ENCODE peak calls at places on chromosome 12, in eight cellular contexts. B is CD4-positive, alpha-beta T cell; O is right lobe of liver; H is uterus; P is CD8-positive, alpha-beta memory T cell; A is cardiac muscle cell; V is effector memory CD4-positive, alpha-beta T cell; G is body of pancreas. W is an unnamed sample.

GRCh38 chr12:101700299-101700820 is 2.9 kb downstream of the CHPT1 start:
- DNase-seq in V (no peak), P (no peak), G (no peak), B (no peak), H (no peak), A (no peak), O (no peak), W (no peak)

GRCh38 chr12:92002195-92002649 is 143.4 kb downstream of the BTG1 start:
- DNase-seq in O (no peak), V (no peak), H (no peak), A (no peak), G (no peak), B (no peak), P (no peak), W (no peak)

GRCh38 chr12:115667116-115667515 is 610.4 kb downstream of the MED13L start:
- DNase-seq in H (no peak), P (no peak), A (no peak), O (no peak), V (no peak), G (no peak), B (no peak), W (no peak)

GRCh38 chr12:53190108-53190729 is 9.5 kb upstream of the CSAD start:
- DNase-seq in O (no peak), V (peak; percentile 28), G (peak; percentile 68), B (peak; percentile 42), A (peak; percentile 76), P (peak; percentile 36), H (peak; percentile 57), W (peak; percentile 31)

GRCh38 chr12:97142737-97143450 is 235.8 kb downstream of the NEDD1 start:
- DNase-seq in B (no peak), P (no peak), O (no peak), G (no peak), V (no peak), A (no peak), H (no peak), W (no peak)

GRCh38 chr12:44000309-44000952 is 164.6 kb downstream of the TMEM117 start:
- DNase-seq in B (no peak), A (peak; percentile 58), O (no peak), G (peak; percentile 14), V (no peak), H (no peak), P (no peak), W (no peak)

GRCh38 chr12:113961921-113962710 is 4.0 kb downstream of the RBM19 start:
- DNase-seq in G (no peak), B (no peak), V (no peak), P (no peak), A (peak; percentile 34), O (no peak), H (no peak), W (no peak)

GRCh38 chr12:54759751-54760150 is 94.6 kb upstream of the MUCL1 start:
- DNase-seq in A (peak; percentile 13), P (no peak), H (no peak), G (no peak), B (no peak), V (no peak), O (no peak), W (no peak)

GRCh38 chr12:121628536-121628935 is 2.2 kb downstream of the ORAI1 start:
- DNase-seq in A (no peak), B (no peak), G (no peak), H (no peak), V (no peak), O (no peak), P (no peak), W (no peak)

GRCh38 chr12:90449611-90450010 is 505.4 kb downstream of the CCER1 start:
- DNase-seq in V (no peak), P (no peak), B (no peak), O (no peak), G (no peak), A (peak; percentile 5), H (no peak), W (no peak)

GRCh38 chr12:77166711-77167110 is 101.3 kb upstream of the E2F7 start:
- DNase-seq in V (no peak), B (no peak), P (no peak), H (no peak), G (no peak), O (no peak), A (no peak), W (no peak)

GRCh38 chr12:124664395-124665111 is 97.1 kb upstream of the NCOR2 start:
- DNase-seq in G (no peak), O (no peak), P (no peak), B (no peak), A (peak; percentile 70), H (no peak), V (no peak), W (no peak)

DNA sequence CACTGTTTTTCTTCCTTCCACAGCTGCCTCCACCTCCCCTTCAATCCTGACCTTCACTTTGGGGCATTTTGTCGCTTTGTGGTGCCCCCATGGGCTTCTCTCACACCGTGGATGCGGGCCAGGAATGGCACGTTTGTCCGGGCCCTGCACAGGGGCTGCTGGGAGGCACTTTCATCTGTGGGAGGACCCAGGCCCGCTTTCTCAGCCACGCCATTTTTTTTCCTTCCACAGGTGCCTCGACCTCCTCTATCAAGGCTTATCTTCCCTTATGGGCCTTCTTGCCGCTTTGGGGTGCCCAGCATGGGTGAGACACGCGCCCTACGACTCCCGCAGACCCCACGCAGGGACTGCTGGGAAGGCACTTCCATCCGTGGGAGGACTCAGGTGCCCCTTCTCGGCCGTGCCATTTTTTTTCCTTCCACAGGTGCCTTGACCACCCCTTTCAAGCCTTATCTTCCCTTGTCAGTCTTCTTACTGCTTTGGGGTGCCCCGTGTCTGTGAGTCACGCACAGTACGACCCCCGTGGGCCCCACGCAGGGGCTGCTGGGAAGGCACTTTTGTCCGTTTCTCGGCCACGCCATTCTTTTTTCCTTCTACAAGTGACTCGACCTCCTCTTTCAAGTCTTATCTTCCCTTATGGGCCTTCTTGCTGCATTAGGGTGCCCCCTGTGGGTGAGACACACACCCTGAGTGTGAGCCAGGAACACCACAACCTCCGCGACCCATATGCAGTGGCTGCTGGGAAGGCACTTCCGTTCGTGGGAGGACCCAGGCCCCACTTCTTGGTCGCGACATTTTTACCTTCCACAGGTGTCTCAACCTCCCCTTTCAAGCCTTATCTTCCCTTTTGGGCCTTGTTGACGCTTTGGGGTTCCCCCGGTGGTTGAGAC is 270.7 kb downstream of the ALG10 start:
- DNase-seq in H (peak; percentile 5), G (peak; percentile 2), B (no peak), A (no peak), O (peak; percentile 34), V (no peak), P (no peak), W (peak; percentile 3)
- H3K9me3 ChIP-seq in H (no peaks in the 10 kb centered on the region), G (no peaks in the 10 kb centered on the region), B (no peaks in the 10 kb centered on the region), A (no peaks in the 10 kb centered on the region), O (no peaks in the 10 kb centered on the region), V (no peaks in the 10 kb centered on the region), P (no peaks in the 10 kb centered on the region), W (no peaks in the 10 kb centered on the region)

GRCh38 chr12:79561401-79562132 is 129.2 kb downstream of the PAWR start:
- DNase-seq in B (no peak), O (no peak), A (no peak), P (no peak), G (no peak), H (no peak), V (no peak), W (no peak)
- H3K9me3 ChIP-seq in B (no peaks in the 10 kb centered on the region), O (peaks cover 3% of the 10 kb centered on the region), A (no peaks in the 10 kb centered on the region), P (no peaks in the 10 kb centered on the region), G (no peaks in the 10 kb centered on the region), H (no peaks in the 10 kb centered on the region), V (no peaks in the 10 kb centered on the region), W (no peaks in the 10 kb centered on the region)

GRCh38 chr12:38137287-38137686 is 179.3 kb upstream of the ALG10B start:
- DNase-seq in A (no peak), P (no peak), B (no peak), V (no peak), G (no peak), O (no peak), H (no peak), W (no peak)
- H3K9me3 ChIP-seq in A (no peaks in the 10 kb centered on the region), P (no peaks in the 10 kb centered on the region), B (no peaks in the 10 kb centered on the region), V (no peaks in the 10 kb centered on the region), G (no peaks in the 10 kb centered on the region), O (no peaks in the 10 kb centered on the region), H (no peaks in the 10 kb centered on the region), W (no peaks in the 10 kb centered on the region)

DNA sequence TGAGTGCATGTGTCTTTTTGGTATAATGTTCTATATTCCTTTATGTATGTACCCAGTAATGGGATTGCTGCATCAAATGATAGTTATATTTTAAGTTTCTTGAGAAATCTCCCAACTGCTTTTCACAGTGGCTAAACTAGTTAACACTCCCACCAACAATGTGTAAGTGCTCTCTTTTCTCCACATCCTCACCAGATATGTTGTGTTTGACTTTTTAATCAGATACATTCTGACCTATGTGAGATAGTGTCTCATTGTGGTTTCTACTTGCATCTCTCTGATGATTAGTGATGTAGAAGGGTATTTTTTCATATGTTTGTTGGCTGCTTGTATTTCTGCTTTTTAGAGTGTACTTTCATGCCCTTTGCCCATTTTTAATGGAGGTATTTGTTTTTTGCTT is 62.8 kb upstream of the ALG10B start:
- DNase-seq in V (no peak), O (no peak), A (no peak), B (no peak), H (no peak), P (no peak), G (no peak), W (no peak)
- H3K9me3 ChIP-seq in V (no peaks in the 10 kb centered on the region), O (no peaks in the 10 kb centered on the region), A (peaks cover 7% of the 10 kb centered on the region), B (no peaks in the 10 kb centered on the region), H (no peaks in the 10 kb centered on the region), P (no peaks in the 10 kb centered on the region), G (no peaks in the 10 kb centered on the region), W (no peaks in the 10 kb centered on the region)

DNA sequence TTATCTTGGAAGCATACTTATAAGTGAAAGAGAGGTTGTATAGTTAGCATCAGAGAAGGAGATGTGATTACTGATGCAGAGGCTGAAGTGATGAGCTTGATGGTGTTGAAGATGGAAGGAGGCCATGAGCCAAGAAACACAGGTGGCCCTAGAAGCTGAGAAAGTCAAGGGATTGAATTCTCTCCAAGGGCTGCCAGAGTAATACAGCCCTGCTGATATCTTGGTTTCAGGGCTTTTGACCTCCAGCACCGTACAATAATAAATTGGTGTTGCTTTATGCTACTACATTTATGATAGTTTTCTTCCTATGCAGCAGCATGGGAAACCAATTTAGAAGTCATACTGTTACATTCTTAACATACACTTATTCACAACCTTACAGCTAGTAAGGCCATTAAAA is 1133.3 kb downstream of the AACS start:
- DNase-seq in H (no peak), G (no peak), O (no peak), B (no peak), A (no peak), V (no peak), P (no peak), W (no peak)
- H3K9me3 ChIP-seq in H (no peaks in the 10 kb centered on the region), G (no peaks in the 10 kb centered on the region), O (no peaks in the 10 kb centered on the region), B (no peaks in the 10 kb centered on the region), A (no peaks in the 10 kb centered on the region), V (no peaks in the 10 kb centered on the region), P (no peaks in the 10 kb centered on the region), W (no peaks in the 10 kb centered on the region)

GRCh38 chr12:65956056-65956738 is 131.9 kb downstream of the HMGA2 start:
- DNase-seq in G (no peak), V (no peak), H (no peak), B (no peak), P (no peak), A (no peak), O (no peak), W (no peak)
- H3K9me3 ChIP-seq in G (no peaks in the 10 kb centered on the region), V (no peaks in the 10 kb centered on the region), H (no peaks in the 10 kb centered on the region), B (no peaks in the 10 kb centered on the region), P (no peaks in the 10 kb centered on the region), A (no peaks in the 10 kb centered on the region), O (no peaks in the 10 kb centered on the region), W (no peaks in the 10 kb centered on the region)

DNA sequence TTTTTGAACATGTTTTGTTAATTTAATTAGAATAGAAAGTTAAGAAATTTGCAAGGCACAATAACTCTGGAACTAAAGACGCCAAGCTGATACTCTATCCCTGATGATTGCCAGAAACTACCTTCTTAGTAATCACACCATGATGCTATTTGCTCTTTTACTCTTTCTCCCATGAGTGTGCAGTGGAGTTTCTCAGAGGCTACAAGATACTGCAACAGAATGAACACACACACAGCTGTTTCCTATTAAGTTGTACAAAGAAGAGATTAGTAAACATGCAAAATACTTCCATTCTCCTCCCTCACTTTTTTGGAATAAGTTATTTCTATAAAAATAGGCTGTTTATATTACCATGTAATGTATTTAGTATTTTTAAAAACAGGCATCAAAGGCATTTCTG is 1367.5 kb downstream of the AACS start:
- DNase-seq in G (no peak), B (no peak), P (no peak), O (no peak), V (no peak), A (peak; percentile 2), H (no peak), W (no peak)
- H3K9me3 ChIP-seq in G (no peaks in the 10 kb centered on the region), B (no peaks in the 10 kb centered on the region), P (no peaks in the 10 kb centered on the region), O (no peaks in the 10 kb centered on the region), V (no peaks in the 10 kb centered on the region), A (no peaks in the 10 kb centered on the region), H (no peaks in the 10 kb centered on the region), W (no peaks in the 10 kb centered on the region)